ENCODE peak calls at places on chromosomes 13 and 19, in six cellular contexts. G, N, Q, M, Y and P are unnamed samples.

GRCh38 chr19:12669272-12670158 is 2.9 kb downstream of the WDR83 start:
- DNase-seq in G (peak), N (peak), Q (peak), M (peak), Y (peak), P (peak)

GRCh38 chr19:56096665-56097064 is 24.4 kb downstream of the ZNF787 start:
- DNase-seq in G (no peak), N (no peak), Q (no peak), M (no peak), Y (no peak), P (no peak)

GRCh38 chr19:33397536-33398360 is 24.2 kb downstream of the CEBPG start:
- DNase-seq in G (no peak), N (peak), Q (no peak), M (peak), Y (no peak), P (peak)

GRCh38 chr13:63337041-63337440 is 1921.4 kb upstream of the PCDH20 start:
- DNase-seq in G (no peak), N (no peak), Q (no peak), M (no peak), Y (no peak), P (no peak)

GRCh38 chr19:29016353-29016752 is 196.6 kb downstream of the UQCRFS1 start:
- DNase-seq in G (no peak), N (no peak), Q (no peak), M (no peak), Y (no peak), P (no peak)

GRCh38 chr19:34962281-34962944 is 1.6 kb downstream of the ZNF792 start:
- DNase-seq in G (no peak), N (peak), Q (no peak), M (no peak), Y (no peak), P (no peak)

GRCh38 chr13:97030705-97031452 is 36.6 kb upstream of the OXGR1 start:
- DNase-seq in G (no peak), N (no peak), Q (peak), M (peak), Y (no peak), P (no peak)

GRCh38 chr19:15863272-15863671 is 34.6 kb downstream of the CYP4F2 start:
- DNase-seq in G (no peak), N (no peak), Q (peak), M (no peak), Y (no peak), P (no peak)

GRCh38 chr19:45498411-45499195 is at the start of gene PPM1N:
- DNase-seq in G (no peak), N (no peak), Q (no peak), M (peak), Y (no peak), P (peak)

GRCh38 chr13:47813683-47814082 is 187.4 kb downstream of the SUCLA2 start:
- DNase-seq in G (no peak), N (no peak), Q (no peak), M (no peak), Y (no peak), P (no peak)

GRCh38 chr19:35041548-35042055 is at the start of gene HPN:
- DNase-seq in G (peak), N (no peak), Q (no peak), M (peak), Y (no peak), P (no peak)

GRCh38 chr13:39506559-39507390 is 96.2 kb downstream of the LHFPL6 start:
- DNase-seq in G (no peak), N (no peak), Q (peak), M (no peak), Y (no peak), P (no peak)

GRCh38 chr19:28140201-28140600 is 1072.8 kb downstream of the UQCRFS1 start:
- DNase-seq in G (no peak), N (no peak), Q (no peak), M (no peak), Y (no peak), P (no peak)

GRCh38 chr19:48249502-48250014 is 6.2 kb downstream of the CARD8 start:
- DNase-seq in G (no peak), N (peak), Q (no peak), M (no peak), Y (no peak), P (no peak)

GRCh38 chr13:100546713-100547405 is 41.7 kb downstream of the GGACT start:
- DNase-seq in G (no peak), N (no peak), Q (no peak), M (no peak), Y (no peak), P (no peak)

GRCh38 chr13:113275387-113275786 is 21.7 kb upstream of the LAMP1 start:
- DNase-seq in G (peak), N (no peak), Q (peak), M (peak), Y (no peak), P (peak)

GRCh38 chr19:20238025-20238623 is 71.1 kb downstream of the ZNF486 start:
- DNase-seq in G (peak), N (peak), Q (peak), M (peak), Y (peak), P (peak)

GRCh38 chr19:58372311-58373133 is 8.3 kb downstream of the ZNF837 start:
- DNase-seq in G (peak), N (peak), Q (no peak), M (no peak), Y (no peak), P (no peak)
- TF ChIP-seq CTCF in G (no peak), N (no peak), Q (no peak), M (no peak), Y (no peak), P (peak)

GRCh38 chr19:13883665-13884064 is 6.7 kb downstream of the NANOS3 start:
- DNase-seq in G (no peak), N (no peak), Q (no peak), M (no peak), Y (no peak), P (no peak)
- TF ChIP-seq CTCF in G (no peak), N (no peak), Q (peak), M (peak), Y (no peak), P (peak)

GRCh38 chr13:46603165-46603603 is 50.2 kb downstream of the LRCH1 start:
- DNase-seq in G (no peak), N (peak), Q (no peak), M (peak), Y (no peak), P (no peak)
- TF ChIP-seq CTCF in G (no peak), N (peak), Q (peak), M (peak), Y (no peak), P (peak)

DNA sequence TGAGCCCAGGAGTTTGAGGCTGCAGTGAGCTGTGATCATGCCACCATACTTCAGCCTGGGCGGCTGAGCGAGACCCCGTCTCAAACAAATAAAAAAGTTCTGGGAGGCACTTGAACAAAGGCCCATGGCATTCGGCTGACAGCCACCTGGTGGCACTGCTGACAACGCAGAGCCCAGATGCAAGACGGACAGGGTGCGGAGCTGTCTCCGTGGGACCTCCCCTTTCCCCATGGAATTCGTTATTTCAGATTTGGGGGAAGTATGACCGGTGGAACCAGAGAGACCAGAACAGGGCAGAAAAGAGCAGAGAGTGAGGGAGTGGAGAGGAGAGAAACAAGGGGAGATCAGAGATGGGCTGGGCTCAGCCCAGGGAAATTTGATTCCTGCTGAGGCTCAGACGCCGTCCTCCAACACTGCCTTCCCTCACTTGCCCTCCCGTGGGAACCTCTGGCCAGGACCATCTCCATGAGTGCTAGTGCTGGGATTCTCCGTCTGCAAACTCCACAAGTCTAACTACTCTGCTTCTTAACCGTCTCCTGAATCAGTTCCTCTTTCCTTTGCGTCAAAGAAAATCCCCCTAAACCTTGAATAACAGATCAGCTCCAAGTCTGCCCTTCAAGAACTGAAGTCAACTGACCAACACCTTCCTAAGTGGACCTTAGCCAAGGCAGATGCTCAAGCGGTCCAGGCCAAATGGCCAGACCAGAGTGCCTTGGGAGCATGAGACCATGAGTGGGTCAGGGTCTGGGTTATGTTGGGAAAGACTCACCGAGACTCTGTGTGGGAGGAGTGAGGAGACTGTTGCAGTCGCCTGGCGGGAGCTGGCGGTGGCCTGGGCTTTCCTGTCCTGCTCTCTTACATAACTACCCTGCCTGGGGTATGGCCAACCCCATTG is 11.9 kb upstream of the ATF5 start:
- DNase-seq in G (no peak), N (no peak), Q (no peak), M (peak), Y (no peak), P (no peak)
- TF ChIP-seq CTCF in G (no peak), N (no peak), Q (peak), M (peak), Y (no peak), P (peak)